ENCODE peak calls at places on chromosomes 5 and 9, in ten cellular contexts. One of them, this sample, is unnamed.

GRCh38 chr5:88770290-88771257 is 112.4 kb downstream of the MEF2C start:
- DNase-seq in astrocyte: peak; percentile 30
- DNase-seq in effector memory CD4-positive, alpha-beta T cell: no peak
- DNase-seq in RWPE2: no peak
- DNase-seq in adrenal gland: no peak
- DNase-seq in heart right ventricle: no peak
- DNase-seq in GM23248: peak; percentile 46
- DNase-seq in fibroblast of lung: peak; percentile 36
- DNase-seq in right atrium auricular region: no peak
- DNase-seq in tibial nerve: no peak
- DNase-seq in this sample: no peak

GRCh38 chr5:50553560-50553984 is 112.5 kb upstream of the EMB start:
- DNase-seq in astrocyte: no peak
- DNase-seq in effector memory CD4-positive, alpha-beta T cell: no peak
- DNase-seq in RWPE2: no peak
- DNase-seq in adrenal gland: no peak
- DNase-seq in heart right ventricle: no peak
- DNase-seq in GM23248: no peak
- DNase-seq in fibroblast of lung: no peak
- DNase-seq in right atrium auricular region: no peak
- DNase-seq in tibial nerve: no peak
- DNase-seq in this sample: no peak

GRCh38 chr5:21573915-21574314 is 1279.2 kb downstream of the CDH12 start:
- DNase-seq in astrocyte: no peak
- DNase-seq in effector memory CD4-positive, alpha-beta T cell: no peak
- DNase-seq in RWPE2: no peak
- DNase-seq in adrenal gland: no peak
- DNase-seq in heart right ventricle: no peak
- DNase-seq in GM23248: no peak
- DNase-seq in fibroblast of lung: no peak
- DNase-seq in right atrium auricular region: no peak
- DNase-seq in tibial nerve: no peak
- DNase-seq in this sample: no peak

GRCh38 chr5:171484460-171484899 is 65.0 kb downstream of the FGF18 start:
- DNase-seq in astrocyte: no peak
- DNase-seq in effector memory CD4-positive, alpha-beta T cell: no peak
- DNase-seq in RWPE2: no peak
- DNase-seq in adrenal gland: peak; percentile 34
- DNase-seq in heart right ventricle: no peak
- DNase-seq in GM23248: peak; percentile 44
- DNase-seq in fibroblast of lung: peak; percentile 40
- DNase-seq in right atrium auricular region: no peak
- DNase-seq in tibial nerve: peak; percentile 33
- DNase-seq in this sample: no peak

GRCh38 chr9:130430232-130430631 is 14.5 kb upstream of the ASS1 start:
- DNase-seq in astrocyte: no peak
- DNase-seq in effector memory CD4-positive, alpha-beta T cell: no peak
- DNase-seq in RWPE2: peak; percentile 43
- DNase-seq in adrenal gland: no peak
- DNase-seq in heart right ventricle: no peak
- DNase-seq in GM23248: no peak
- DNase-seq in fibroblast of lung: no peak
- DNase-seq in right atrium auricular region: no peak
- DNase-seq in tibial nerve: no peak
- DNase-seq in this sample: peak; percentile 30

GRCh38 chr5:57370376-57370775 is 112.2 kb downstream of the ACTBL2 start:
- DNase-seq in astrocyte: no peak
- DNase-seq in effector memory CD4-positive, alpha-beta T cell: no peak
- DNase-seq in RWPE2: no peak
- DNase-seq in adrenal gland: no peak
- DNase-seq in heart right ventricle: no peak
- DNase-seq in GM23248: no peak
- DNase-seq in fibroblast of lung: no peak
- DNase-seq in right atrium auricular region: no peak
- DNase-seq in tibial nerve: no peak
- DNase-seq in this sample: no peak

GRCh38 chr9:83312543-83312942 is 225.7 kb downstream of the FRMD3 start:
- DNase-seq in astrocyte: no peak
- DNase-seq in effector memory CD4-positive, alpha-beta T cell: no peak
- DNase-seq in RWPE2: no peak
- DNase-seq in adrenal gland: no peak
- DNase-seq in heart right ventricle: no peak
- DNase-seq in GM23248: no peak
- DNase-seq in fibroblast of lung: no peak
- DNase-seq in right atrium auricular region: no peak
- DNase-seq in tibial nerve: no peak
- DNase-seq in this sample: no peak

GRCh38 chr9:115686069-115686468 is 467.5 kb upstream of the PAPPA start:
- DNase-seq in astrocyte: no peak
- DNase-seq in effector memory CD4-positive, alpha-beta T cell: no peak
- DNase-seq in RWPE2: no peak
- DNase-seq in adrenal gland: no peak
- DNase-seq in heart right ventricle: no peak
- DNase-seq in GM23248: no peak
- DNase-seq in fibroblast of lung: no peak
- DNase-seq in right atrium auricular region: no peak
- DNase-seq in tibial nerve: no peak
- DNase-seq in this sample: no peak

GRCh38 chr9:112408285-112408684 is 28.4 kb downstream of the HSDL2 start:
- DNase-seq in astrocyte: no peak
- DNase-seq in effector memory CD4-positive, alpha-beta T cell: no peak
- DNase-seq in RWPE2: no peak
- DNase-seq in adrenal gland: no peak
- DNase-seq in heart right ventricle: no peak
- DNase-seq in GM23248: no peak
- DNase-seq in fibroblast of lung: no peak
- DNase-seq in right atrium auricular region: no peak
- DNase-seq in tibial nerve: no peak
- DNase-seq in this sample: no peak

GRCh38 chr5:51556833-51557232 is 173.6 kb downstream of the ISL1 start:
- DNase-seq in astrocyte: no peak
- DNase-seq in effector memory CD4-positive, alpha-beta T cell: no peak
- DNase-seq in RWPE2: no peak
- DNase-seq in adrenal gland: no peak
- DNase-seq in heart right ventricle: no peak
- DNase-seq in GM23248: no peak
- DNase-seq in fibroblast of lung: no peak
- DNase-seq in right atrium auricular region: no peak
- DNase-seq in tibial nerve: no peak
- DNase-seq in this sample: no peak

GRCh38 chr5:60161340-60161934 is 267.9 kb upstream of the PDE4D start:
- DNase-seq in astrocyte: peak; percentile 25
- DNase-seq in effector memory CD4-positive, alpha-beta T cell: no peak
- DNase-seq in RWPE2: no peak
- DNase-seq in adrenal gland: no peak
- DNase-seq in heart right ventricle: no peak
- DNase-seq in GM23248: peak; percentile 55
- DNase-seq in fibroblast of lung: peak; percentile 48
- DNase-seq in right atrium auricular region: no peak
- DNase-seq in tibial nerve: no peak
- DNase-seq in this sample: no peak

GRCh38 chr5:129460951-129461815 is 1.1 kb downstream of the ADAMTS19 start:
- DNase-seq in astrocyte: peak; percentile 18
- DNase-seq in effector memory CD4-positive, alpha-beta T cell: no peak
- DNase-seq in RWPE2: no peak
- DNase-seq in adrenal gland: peak; percentile 23
- DNase-seq in heart right ventricle: peak; percentile 12
- DNase-seq in GM23248: peak; percentile 6
- DNase-seq in fibroblast of lung: peak; percentile 11
- DNase-seq in right atrium auricular region: no peak
- DNase-seq in tibial nerve: no peak
- DNase-seq in this sample: peak; percentile 36

GRCh38 chr9:81993656-81994055 is 5.1 kb downstream of the SPATA31D1 start:
- DNase-seq in astrocyte: no peak
- DNase-seq in effector memory CD4-positive, alpha-beta T cell: no peak
- DNase-seq in RWPE2: no peak
- DNase-seq in adrenal gland: no peak
- DNase-seq in heart right ventricle: no peak
- DNase-seq in GM23248: no peak
- DNase-seq in fibroblast of lung: no peak
- DNase-seq in right atrium auricular region: no peak
- DNase-seq in tibial nerve: no peak
- DNase-seq in this sample: no peak

GRCh38 chr9:136732446-136733178 is 10.1 kb downstream of the LCN10 start:
- DNase-seq in astrocyte: no peak
- DNase-seq in effector memory CD4-positive, alpha-beta T cell: no peak
- DNase-seq in RWPE2: no peak
- DNase-seq in adrenal gland: no peak
- DNase-seq in heart right ventricle: no peak
- DNase-seq in GM23248: no peak
- DNase-seq in fibroblast of lung: no peak
- DNase-seq in right atrium auricular region: no peak
- DNase-seq in tibial nerve: no peak
- DNase-seq in this sample: peak; percentile 39

GRCh38 chr9:113274474-113275146 is 762 bp downstream of the CDC26 start:
- DNase-seq in astrocyte: peak; percentile 33
- DNase-seq in effector memory CD4-positive, alpha-beta T cell: no peak
- DNase-seq in RWPE2: no peak
- DNase-seq in adrenal gland: no peak
- DNase-seq in heart right ventricle: peak; percentile 36
- DNase-seq in GM23248: peak; percentile 82
- DNase-seq in fibroblast of lung: peak; percentile 76
- DNase-seq in right atrium auricular region: no peak
- DNase-seq in tibial nerve: peak; percentile 64
- DNase-seq in this sample: no peak

GRCh38 chr9:132994410-132995120 is 16.1 kb downstream of the GFI1B start:
- DNase-seq in astrocyte: peak; percentile 50
- DNase-seq in effector memory CD4-positive, alpha-beta T cell: no peak
- DNase-seq in RWPE2: no peak
- DNase-seq in adrenal gland: no peak
- DNase-seq in heart right ventricle: no peak
- DNase-seq in GM23248: peak; percentile 75
- DNase-seq in fibroblast of lung: peak; percentile 35
- DNase-seq in right atrium auricular region: no peak
- DNase-seq in tibial nerve: no peak
- DNase-seq in this sample: no peak

GRCh38 chr9:132993511-132993939 is 15.0 kb downstream of the GFI1B start:
- DNase-seq in astrocyte: no peak
- DNase-seq in effector memory CD4-positive, alpha-beta T cell: no peak
- DNase-seq in RWPE2: no peak
- DNase-seq in adrenal gland: no peak
- DNase-seq in heart right ventricle: no peak
- DNase-seq in GM23248: no peak
- DNase-seq in fibroblast of lung: no peak
- DNase-seq in right atrium auricular region: no peak
- DNase-seq in tibial nerve: no peak
- DNase-seq in this sample: no peak

GRCh38 chr9:132996526-132996925 is 18.0 kb downstream of the GFI1B start:
- DNase-seq in astrocyte: no peak
- DNase-seq in effector memory CD4-positive, alpha-beta T cell: no peak
- DNase-seq in RWPE2: no peak
- DNase-seq in adrenal gland: no peak
- DNase-seq in heart right ventricle: no peak
- DNase-seq in GM23248: no peak
- DNase-seq in fibroblast of lung: no peak
- DNase-seq in right atrium auricular region: no peak
- DNase-seq in tibial nerve: no peak
- DNase-seq in this sample: no peak

GRCh38 chr9:132995906-132996305 is 17.4 kb downstream of the GFI1B start:
- DNase-seq in astrocyte: no peak
- DNase-seq in effector memory CD4-positive, alpha-beta T cell: no peak
- DNase-seq in RWPE2: no peak
- DNase-seq in adrenal gland: no peak
- DNase-seq in heart right ventricle: no peak
- DNase-seq in GM23248: no peak
- DNase-seq in fibroblast of lung: no peak
- DNase-seq in right atrium auricular region: no peak
- DNase-seq in tibial nerve: no peak
- DNase-seq in this sample: no peak

GRCh38 chr9:132995121-132995420 is 16.6 kb downstream of the GFI1B start:
- DNase-seq in astrocyte: no peak
- DNase-seq in effector memory CD4-positive, alpha-beta T cell: no peak
- DNase-seq in RWPE2: no peak
- DNase-seq in adrenal gland: no peak
- DNase-seq in heart right ventricle: no peak
- DNase-seq in GM23248: no peak
- DNase-seq in fibroblast of lung: no peak
- DNase-seq in right atrium auricular region: no peak
- DNase-seq in tibial nerve: no peak
- DNase-seq in this sample: no peak
- H3K4me3 ChIP-seq in astrocyte: no peak overlapping the region
- H3K4me3 ChIP-seq in effector memory CD4-positive, alpha-beta T cell: no peak overlapping the region
- H3K4me3 ChIP-seq in RWPE2: no peak overlapping the region
- H3K4me3 ChIP-seq in adrenal gland: no peak overlapping the region
- H3K4me3 ChIP-seq in heart right ventricle: no peak overlapping the region
- H3K4me3 ChIP-seq in GM23248: no peak overlapping the region
- H3K4me3 ChIP-seq in fibroblast of lung: no peak overlapping the region
- H3K4me3 ChIP-seq in right atrium auricular region: no peak overlapping the region
- H3K4me3 ChIP-seq in tibial nerve: no peak overlapping the region
- H3K4me3 ChIP-seq in this sample: no peak overlapping the region

DNA sequence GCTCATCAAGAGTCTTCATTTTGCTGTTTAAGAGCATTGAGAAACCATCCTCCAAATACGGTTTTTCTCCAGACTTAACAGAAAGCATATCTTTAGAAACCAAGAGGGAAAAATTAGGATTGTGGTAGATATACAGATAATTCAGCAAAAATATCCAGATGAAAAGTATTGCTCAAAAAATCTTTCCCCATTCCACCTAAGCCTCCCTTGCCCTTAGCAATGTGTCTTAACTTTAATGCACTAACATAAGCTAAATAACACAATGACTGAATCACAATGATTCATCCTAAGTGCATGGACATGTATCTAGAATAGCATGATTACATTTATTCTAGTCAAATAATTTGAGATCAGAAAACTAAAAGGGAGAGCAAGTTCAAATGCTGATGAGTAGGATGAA is 130.3 kb upstream of the TARS1 start:
- DNase-seq in astrocyte: peak; percentile 92
- DNase-seq in effector memory CD4-positive, alpha-beta T cell: no peak
- DNase-seq in RWPE2: no peak
- DNase-seq in adrenal gland: no peak
- DNase-seq in heart right ventricle: no peak
- DNase-seq in GM23248: peak; percentile 87
- DNase-seq in fibroblast of lung: peak; percentile 80
- DNase-seq in right atrium auricular region: no peak
- DNase-seq in tibial nerve: no peak
- DNase-seq in this sample: no peak
- H3K4me1 ChIP-seq in astrocyte: peaks cover 36% of the 10 kb centered on the region
- H3K4me1 ChIP-seq in effector memory CD4-positive, alpha-beta T cell: no peaks in the 10 kb centered on the region
- H3K4me1 ChIP-seq in RWPE2: peaks cover 41% of the 10 kb centered on the region
- H3K4me1 ChIP-seq in adrenal gland: no peaks in the 10 kb centered on the region
- H3K4me1 ChIP-seq in heart right ventricle: no peaks in the 10 kb centered on the region
- H3K4me1 ChIP-seq in GM23248: peaks cover 76% of the 10 kb centered on the region
- H3K4me1 ChIP-seq in fibroblast of lung: peaks cover 21% of the 10 kb centered on the region
- H3K4me1 ChIP-seq in right atrium auricular region: no peaks in the 10 kb centered on the region
- H3K4me1 ChIP-seq in tibial nerve: no peaks in the 10 kb centered on the region
- H3K4me1 ChIP-seq in this sample: no peaks in the 10 kb centered on the region

GRCh38 chr9:76718166-76718565 is 46.1 kb upstream of the PCA3 start:
- DNase-seq in astrocyte: no peak
- DNase-seq in effector memory CD4-positive, alpha-beta T cell: no peak
- DNase-seq in RWPE2: no peak
- DNase-seq in adrenal gland: no peak
- DNase-seq in heart right ventricle: no peak
- DNase-seq in GM23248: no peak
- DNase-seq in fibroblast of lung: no peak
- DNase-seq in right atrium auricular region: no peak
- DNase-seq in tibial nerve: no peak
- DNase-seq in this sample: no peak
- H3K27ac ChIP-seq in astrocyte: no peak overlapping the region
- H3K27ac ChIP-seq in effector memory CD4-positive, alpha-beta T cell: no peak overlapping the region
- H3K27ac ChIP-seq in RWPE2: no peak overlapping the region
- H3K27ac ChIP-seq in adrenal gland: no peak overlapping the region
- H3K27ac ChIP-seq in heart right ventricle: no peak overlapping the region
- H3K27ac ChIP-seq in GM23248: no peak overlapping the region
- H3K27ac ChIP-seq in fibroblast of lung: no peak overlapping the region
- H3K27ac ChIP-seq in right atrium auricular region: no peak overlapping the region
- H3K27ac ChIP-seq in tibial nerve: no peak overlapping the region
- H3K27ac ChIP-seq in this sample: no peak overlapping the region

GRCh38 chr9:14315754-14316573 is 2.0 kb upstream of the NFIB start:
- DNase-seq in astrocyte: no peak
- DNase-seq in effector memory CD4-positive, alpha-beta T cell: no peak
- DNase-seq in RWPE2: no peak
- DNase-seq in adrenal gland: peak; percentile 51
- DNase-seq in heart right ventricle: no peak
- DNase-seq in GM23248: peak; percentile 44
- DNase-seq in fibroblast of lung: peak; percentile 56
- DNase-seq in right atrium auricular region: no peak
- DNase-seq in tibial nerve: no peak
- DNase-seq in this sample: peak; percentile 74
- H3K4me3 ChIP-seq in astrocyte: peak overlapping the region; percentile 64
- H3K4me3 ChIP-seq in effector memory CD4-positive, alpha-beta T cell: peak overlapping the region; percentile 31
- H3K4me3 ChIP-seq in RWPE2: peak overlapping the region; percentile 83
- H3K4me3 ChIP-seq in adrenal gland: peak overlapping the region; percentile 35
- H3K4me3 ChIP-seq in heart right ventricle: peak overlapping the region; percentile 75
- H3K4me3 ChIP-seq in GM23248: peak overlapping the region; percentile 98
- H3K4me3 ChIP-seq in fibroblast of lung: peak overlapping the region; percentile 85
- H3K4me3 ChIP-seq in right atrium auricular region: peak overlapping the region; percentile 85
- H3K4me3 ChIP-seq in tibial nerve: peak overlapping the region; percentile 96
- H3K4me3 ChIP-seq in this sample: peak overlapping the region; percentile 89

This sample was measured in right cardiac atrium.